ENCODE peak calls at places on chromosomes 3 and 15, in four cellular contexts. One of them, this sample, is unnamed.

GRCh38 chr3:56154297-56154696 is 314.0 kb downstream of the ERC2 start:
- DNase-seq in Peyer's patch: no peak
- DNase-seq in choroid plexus epithelial cell: peak
- DNase-seq in GM06990: no peak
- DNase-seq in this sample: no peak

GRCh38 chr3:8603115-8603710 is 41.4 kb downstream of the SSUH2 start:
- DNase-seq in choroid plexus epithelial cell: no peak
- DNase-seq in GM06990: no peak
- DNase-seq in Peyer's patch: no peak
- DNase-seq in this sample: no peak

GRCh38 chr3:153835540-153835939 is 285.6 kb upstream of the ARHGEF26 start:
- DNase-seq in choroid plexus epithelial cell: no peak
- DNase-seq in GM06990: no peak
- DNase-seq in Peyer's patch: no peak
- DNase-seq in this sample: no peak

GRCh38 chr3:18288243-18288642 is 136.9 kb downstream of the SATB1 start:
- DNase-seq in Peyer's patch: no peak
- DNase-seq in GM06990: no peak
- DNase-seq in choroid plexus epithelial cell: no peak
- DNase-seq in this sample: no peak

GRCh38 chr3:131561511-131561910 is 58.7 kb upstream of the MRPL3 start:
- DNase-seq in Peyer's patch: no peak
- DNase-seq in GM06990: no peak
- DNase-seq in choroid plexus epithelial cell: peak
- DNase-seq in this sample: no peak

GRCh38 chr3:150911780-150912179 is 6.5 kb upstream of the MINDY4B start:
- DNase-seq in choroid plexus epithelial cell: no peak
- DNase-seq in Peyer's patch: no peak
- DNase-seq in GM06990: no peak
- DNase-seq in this sample: no peak

GRCh38 chr15:98177950-98178848 is 217.7 kb downstream of the ARRDC4 start:
- DNase-seq in Peyer's patch: no peak
- DNase-seq in choroid plexus epithelial cell: peak
- DNase-seq in GM06990: no peak
- DNase-seq in this sample: peak

GRCh38 chr3:11143476-11143875 is 10.8 kb upstream of the HRH1 start:
- DNase-seq in choroid plexus epithelial cell: no peak
- DNase-seq in GM06990: no peak
- DNase-seq in Peyer's patch: no peak
- DNase-seq in this sample: no peak

GRCh38 chr3:159788291-159788690 is 200.3 kb upstream of the IL12A start:
- DNase-seq in GM06990: no peak
- DNase-seq in Peyer's patch: no peak
- DNase-seq in choroid plexus epithelial cell: peak
- DNase-seq in this sample: no peak

GRCh38 chr3:73695841-73696240 is 71.1 kb upstream of the PDZRN3 start:
- DNase-seq in choroid plexus epithelial cell: no peak
- DNase-seq in Peyer's patch: no peak
- DNase-seq in GM06990: no peak
- DNase-seq in this sample: no peak

GRCh38 chr3:9211155-9211950 is 38.1 kb downstream of the SRGAP3 start:
- DNase-seq in choroid plexus epithelial cell: peak
- DNase-seq in Peyer's patch: no peak
- DNase-seq in GM06990: no peak
- DNase-seq in this sample: no peak

GRCh38 chr3:30751610-30752299 is 142.7 kb downstream of the GADL1 start:
- DNase-seq in Peyer's patch: no peak
- DNase-seq in GM06990: no peak
- DNase-seq in choroid plexus epithelial cell: peak
- DNase-seq in this sample: peak

GRCh38 chr15:33182278-33182905 is 12.1 kb downstream of the FMN1 start:
- DNase-seq in GM06990: no peak
- DNase-seq in choroid plexus epithelial cell: no peak
- DNase-seq in Peyer's patch: no peak
- DNase-seq in this sample: no peak
- TF ChIP-seq CTCF in GM06990: no peak
- TF ChIP-seq CTCF in choroid plexus epithelial cell: no peak
- TF ChIP-seq CTCF in Peyer's patch: no peak
- TF ChIP-seq CTCF in this sample: no peak

DNA sequence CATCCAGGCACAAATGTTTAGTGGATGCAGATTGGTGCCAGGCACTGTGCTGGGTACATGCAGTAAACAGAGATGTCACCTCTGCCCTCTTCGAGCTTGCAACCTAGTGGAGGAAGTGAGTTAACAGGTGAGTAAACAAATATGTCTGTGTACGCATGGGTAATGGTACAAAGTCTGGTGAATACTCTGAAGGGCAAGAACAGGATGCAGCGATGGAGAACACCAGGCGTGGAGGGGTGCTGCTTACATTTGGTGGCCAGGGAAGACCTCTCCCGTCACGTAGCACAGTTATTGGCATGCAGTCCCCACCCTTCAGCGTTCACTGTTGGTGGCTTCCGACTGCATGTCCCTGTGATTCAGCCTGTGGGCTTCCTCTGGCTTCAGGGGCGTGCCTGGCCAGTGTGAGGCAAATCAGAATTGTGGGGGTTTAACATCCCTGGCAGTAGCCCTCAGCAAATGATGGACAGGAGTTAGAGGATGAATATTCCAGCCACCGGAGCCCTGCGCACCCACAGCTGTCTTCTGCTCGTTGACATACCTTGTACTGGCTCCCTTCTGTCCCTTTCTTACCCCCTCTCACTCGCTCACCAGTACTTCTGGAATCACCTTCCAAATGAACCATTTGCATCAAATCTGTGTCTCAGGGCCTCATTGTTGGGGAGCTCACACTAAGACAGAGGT is 9.1 kb upstream of the HDAC11 start:
- DNase-seq in choroid plexus epithelial cell: no peak
- DNase-seq in GM06990: no peak
- DNase-seq in Peyer's patch: peak
- DNase-seq in this sample: no peak
- TF ChIP-seq CTCF in choroid plexus epithelial cell: no peak
- TF ChIP-seq CTCF in GM06990: no peak
- TF ChIP-seq CTCF in Peyer's patch: peak
- TF ChIP-seq CTCF in this sample: no peak

GRCh38 chr3:108820586-108820985 is 2.0 kb upstream of the TRAT1 start:
- DNase-seq in GM06990: no peak
- DNase-seq in choroid plexus epithelial cell: no peak
- DNase-seq in Peyer's patch: no peak
- DNase-seq in this sample: no peak

GRCh38 chr3:108822167-108822897 is at the start of gene TRAT1:
- DNase-seq in choroid plexus epithelial cell: no peak
- DNase-seq in GM06990: no peak
- DNase-seq in Peyer's patch: no peak
- DNase-seq in this sample: no peak

DNA sequence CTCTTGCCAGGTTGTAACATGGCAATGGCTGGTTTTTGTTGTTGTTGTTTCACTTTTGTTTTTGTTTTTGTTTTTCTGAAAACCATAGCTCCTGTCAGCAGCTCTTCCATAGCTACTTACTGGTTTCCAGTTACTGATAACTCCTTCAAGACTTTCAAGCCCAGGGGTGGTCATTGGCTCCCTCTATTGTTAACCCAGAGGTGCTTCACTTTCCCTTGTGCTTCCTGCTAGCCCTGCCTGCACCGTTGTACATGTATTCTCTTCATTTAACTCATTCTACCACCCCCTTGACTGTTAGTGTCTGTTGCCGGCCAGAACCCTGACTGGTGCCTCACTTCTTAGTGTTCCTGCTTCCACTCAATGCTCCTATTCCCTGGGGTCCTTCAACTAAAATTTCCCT is 4.2 kb upstream of the TRAT1 start:
- DNase-seq in choroid plexus epithelial cell: peak
- DNase-seq in Peyer's patch: no peak
- DNase-seq in GM06990: no peak
- DNase-seq in this sample: peak
- TF ChIP-seq CTCF in choroid plexus epithelial cell: peak
- TF ChIP-seq CTCF in Peyer's patch: peak
- TF ChIP-seq CTCF in GM06990: peak
- TF ChIP-seq CTCF in this sample: peak

GRCh38 chr15:75685195-75685594 is 27.5 kb downstream of the CSPG4 start:
- DNase-seq in GM06990: no peak
- DNase-seq in choroid plexus epithelial cell: no peak
- DNase-seq in Peyer's patch: no peak
- DNase-seq in this sample: no peak
- TF ChIP-seq CTCF in GM06990: no peak
- TF ChIP-seq CTCF in choroid plexus epithelial cell: no peak
- TF ChIP-seq CTCF in Peyer's patch: no peak
- TF ChIP-seq CTCF in this sample: no peak

GRCh38 chr3:52524752-52525661 is 8.7 kb downstream of the NT5DC2 start:
- DNase-seq in Peyer's patch: peak
- DNase-seq in GM06990: no peak
- DNase-seq in choroid plexus epithelial cell: no peak
- DNase-seq in this sample: no peak
- TF ChIP-seq CTCF in Peyer's patch: no peak
- TF ChIP-seq CTCF in GM06990: no peak
- TF ChIP-seq CTCF in choroid plexus epithelial cell: no peak
- TF ChIP-seq CTCF in this sample: no peak

DNA sequence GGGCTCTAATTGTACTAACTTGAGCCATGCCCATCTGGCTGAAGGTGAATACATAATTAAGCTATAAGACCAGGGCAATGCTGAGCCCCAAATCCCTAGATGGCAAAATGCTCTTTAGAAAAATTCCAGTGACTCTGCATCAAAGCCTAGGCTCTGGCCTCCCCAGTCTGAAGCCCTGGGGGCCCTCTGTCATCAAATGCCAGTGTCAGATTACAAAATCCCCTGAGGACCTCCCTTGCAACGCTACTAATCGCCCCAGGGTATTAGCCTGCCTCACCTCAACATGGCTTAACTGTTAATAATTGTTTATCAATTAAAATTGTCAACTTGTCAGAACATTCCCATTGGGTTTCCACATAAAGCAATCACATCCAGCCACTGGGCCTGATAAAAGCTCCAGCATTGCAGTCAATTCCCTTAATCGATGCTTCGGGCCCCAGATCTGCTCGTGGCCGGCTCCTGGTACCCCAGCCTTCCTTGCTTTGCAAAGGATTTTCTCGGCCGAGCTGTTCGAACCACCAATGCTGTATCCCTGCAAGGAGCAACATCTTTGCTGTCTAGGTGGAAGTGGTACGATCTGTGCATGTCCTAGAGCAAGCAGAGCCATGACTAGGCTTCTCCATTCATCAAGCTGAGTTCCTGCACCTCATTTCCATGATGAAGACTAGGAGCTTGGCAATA is 151.7 kb downstream of the MEGF11 start:
- DNase-seq in choroid plexus epithelial cell: no peak
- DNase-seq in GM06990: no peak
- DNase-seq in Peyer's patch: no peak
- DNase-seq in this sample: no peak
- TF ChIP-seq CTCF in choroid plexus epithelial cell: no peak
- TF ChIP-seq CTCF in GM06990: no peak
- TF ChIP-seq CTCF in Peyer's patch: no peak
- TF ChIP-seq CTCF in this sample: no peak

This sample was measured in GM13976.